ENCODE peak calls at places on chromosome 18, in eight cellular contexts. N, O, L, T, M, S, B and J are unnamed samples.

GRCh38 chr18:50097702-50098101 is 97.2 kb downstream of the MYO5B start:
- DNase-seq in N (no peak), O (no peak), L (no peak), T (peak; percentile 73), M (peak; percentile 32), S (no peak), B (peak; percentile 57), J (no peak)

GRCh38 chr18:11518788-11519685 is 90.4 kb upstream of the SLC35G4 start:
- DNase-seq in N (peak; percentile 69), O (peak; percentile 64), L (peak; percentile 51), T (no peak), M (peak; percentile 53), S (no peak), B (peak; percentile 54), J (no peak)

GRCh38 chr18:11411021-11411420 is 198.4 kb upstream of the SLC35G4 start:
- DNase-seq in N (no peak), O (no peak), L (no peak), T (no peak), M (no peak), S (no peak), B (no peak), J (no peak)

GRCh38 chr18:76351961-76352581 is 143.0 kb downstream of the ZNF516 start:
- DNase-seq in N (peak; percentile 96), O (no peak), L (no peak), T (no peak), M (peak; percentile 61), S (peak; percentile 41), B (peak; percentile 53), J (peak; percentile 23)

GRCh38 chr18:9055185-9055584 is 47.3 kb upstream of the NDUFV2 start:
- DNase-seq in N (no peak), O (no peak), L (no peak), T (no peak), M (peak; percentile 86), S (no peak), B (no peak), J (no peak)

GRCh38 chr18:66601649-66602048 is 2.2 kb downstream of the CDH19 start:
- DNase-seq in N (no peak), O (no peak), L (no peak), T (no peak), M (no peak), S (no peak), B (no peak), J (no peak)

GRCh38 chr18:79544386-79544963 is 135.1 kb upstream of the CTDP1 start:
- DNase-seq in N (no peak), O (no peak), L (no peak), T (peak; percentile 21), M (no peak), S (no peak), B (no peak), J (no peak)

GRCh38 chr18:79941473-79942119 is 9.9 kb downstream of the SLC66A2 start:
- DNase-seq in N (no peak), O (no peak), L (no peak), T (peak; percentile 65), M (no peak), S (no peak), B (peak; percentile 37), J (no peak)

GRCh38 chr18:8669571-8669970 is 35.8 kb upstream of the MTCL1 start:
- DNase-seq in N (no peak), O (no peak), L (no peak), T (no peak), M (no peak), S (no peak), B (no peak), J (no peak)

GRCh38 chr18:78681934-78682333 is 297.7 kb upstream of the SALL3 start:
- DNase-seq in N (no peak), O (no peak), L (no peak), T (peak; percentile 11), M (no peak), S (no peak), B (no peak), J (no peak)

GRCh38 chr18:32773187-32773712 is 427 bp upstream of the KLHL14 start:
- DNase-seq in N (peak; percentile 38), O (no peak), L (no peak), T (no peak), M (no peak), S (no peak), B (no peak), J (no peak)

GRCh38 chr18:2223394-2223793 is 347.9 kb downstream of the METTL4 start:
- DNase-seq in N (peak; percentile 65), O (no peak), L (peak; percentile 37), T (no peak), M (peak; percentile 63), S (no peak), B (no peak), J (no peak)

GRCh38 chr18:57797209-57797651 is 5.9 kb downstream of the ATP8B1 start:
- DNase-seq in N (peak; percentile 25), O (no peak), L (no peak), T (peak; percentile 83), M (no peak), S (peak; percentile 100), B (peak; percentile 77), J (no peak)